ENCODE peak calls at places on chromosomes 1 and 21, in seven cellular contexts. P is tibial nerve, J is heart left ventricle, V is brain microvascular endothelial cell, K is fibroblast of mammary gland, I is A549, F is glutamatergic neuron. W is an unnamed sample.

GRCh38 chr1:58065520-58065919 is 481.0 kb downstream of the OMA1 start:
- DNase-seq in P (no peak), J (no peak), V (no peak), K (no peak), I (peak), F (no peak), W (no peak)

GRCh38 chr21:27582246-27582945 is 615.5 kb upstream of the ADAMTS5 start:
- DNase-seq in P (no peak), J (no peak), V (no peak), K (peak), I (no peak), F (no peak), W (no peak)

GRCh38 chr1:246320286-246320685 is 186.8 kb downstream of the SMYD3 start:
- DNase-seq in P (no peak), J (no peak), V (no peak), K (peak), I (no peak), F (no peak), W (no peak)

GRCh38 chr1:32413507-32414185 is 19.4 kb upstream of the BSDC1 start:
- DNase-seq in P (peak), J (peak), V (peak), K (peak), I (peak), F (no peak), W (peak)

GRCh38 chr1:186985889-186986491 is 157.2 kb downstream of the PLA2G4A start:
- DNase-seq in P (no peak), J (no peak), V (peak), K (peak), I (peak), F (no peak), W (peak)

GRCh38 chr1:28551381-28551780 is 1.5 kb upstream of the TRNAU1AP start:
- DNase-seq in P (no peak), J (no peak), V (no peak), K (no peak), I (no peak), F (no peak), W (no peak)

GRCh38 chr1:219179293-219179692 is 5.6 kb downstream of the LYPLAL1 start:
- DNase-seq in P (no peak), J (no peak), V (no peak), K (no peak), I (no peak), F (no peak), W (no peak)

GRCh38 chr1:39106949-39107740 is 81.0 kb downstream of the NDUFS5 start:
- DNase-seq in P (no peak), J (no peak), V (no peak), K (no peak), I (no peak), F (no peak), W (no peak)

GRCh38 chr1:59146651-59147358 is 150.1 kb upstream of the FGGY start:
- DNase-seq in P (peak), J (peak), V (no peak), K (peak), I (peak), F (peak), W (peak)
- TF ChIP-seq CTCF in P (no peak), J (no peak), V (peak), K (no peak), I (no peak), F (no peak), W (peak)

GRCh38 chr1:3066250-3066711 is 2.7 kb upstream of the PRDM16 start:
- DNase-seq in P (no peak), J (peak), V (no peak), K (no peak), I (peak), F (no peak), W (peak)
- TF ChIP-seq CTCF in P (peak), J (peak), V (peak), K (no peak), I (no peak), F (no peak), W (peak)

DNA sequence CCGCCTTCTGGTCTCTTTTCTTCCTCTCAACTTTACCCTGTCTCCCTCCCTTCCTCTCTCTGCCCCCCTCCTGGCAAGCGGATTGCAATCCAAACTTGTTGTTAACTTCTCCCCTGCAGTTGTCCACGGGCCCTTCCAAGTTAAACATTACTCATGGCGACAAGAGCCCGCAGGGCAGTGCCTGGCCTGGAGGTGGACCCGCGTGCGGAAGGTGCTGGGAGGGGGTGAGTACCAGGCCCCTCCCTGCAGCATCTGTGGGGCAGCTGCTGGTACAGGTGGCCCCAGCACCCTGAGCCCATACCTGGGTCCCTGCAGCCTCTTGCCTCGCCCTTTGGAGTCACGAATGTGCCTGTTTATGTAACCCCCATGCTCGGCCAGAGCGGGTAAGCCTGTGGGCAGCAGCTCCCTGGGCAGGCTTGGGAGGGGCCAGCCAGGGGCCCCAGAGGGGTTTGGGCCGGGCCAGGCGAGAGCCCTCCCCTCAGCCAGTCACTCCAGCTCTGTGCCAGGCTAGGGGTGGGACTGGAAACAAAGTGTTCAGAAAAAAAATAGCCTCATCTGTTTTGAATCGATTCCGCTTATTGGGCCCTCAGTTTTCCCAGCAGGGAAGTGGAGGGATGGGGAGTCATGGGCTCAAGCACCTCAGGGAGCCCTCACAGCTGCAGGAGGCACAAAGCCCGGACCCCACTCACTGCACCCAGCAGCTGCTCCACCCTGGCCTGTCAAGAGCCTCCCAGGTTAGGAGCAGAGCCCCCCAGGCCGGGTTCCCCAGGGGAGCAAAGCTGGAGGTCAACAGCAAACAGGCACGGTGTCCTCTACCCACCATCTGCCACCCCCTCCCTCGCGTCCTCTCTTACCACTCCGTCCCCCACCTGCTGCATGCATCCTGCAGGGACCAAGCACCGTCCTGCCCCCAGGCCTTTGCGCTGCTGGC is 14.0 kb upstream of the FAAP20 start:
- DNase-seq in P (no peak), J (peak), V (peak), K (peak), I (peak), F (no peak), W (peak)
- TF ChIP-seq CTCF in P (no peak), J (no peak), V (peak), K (no peak), I (no peak), F (no peak), W (no peak)

DNA sequence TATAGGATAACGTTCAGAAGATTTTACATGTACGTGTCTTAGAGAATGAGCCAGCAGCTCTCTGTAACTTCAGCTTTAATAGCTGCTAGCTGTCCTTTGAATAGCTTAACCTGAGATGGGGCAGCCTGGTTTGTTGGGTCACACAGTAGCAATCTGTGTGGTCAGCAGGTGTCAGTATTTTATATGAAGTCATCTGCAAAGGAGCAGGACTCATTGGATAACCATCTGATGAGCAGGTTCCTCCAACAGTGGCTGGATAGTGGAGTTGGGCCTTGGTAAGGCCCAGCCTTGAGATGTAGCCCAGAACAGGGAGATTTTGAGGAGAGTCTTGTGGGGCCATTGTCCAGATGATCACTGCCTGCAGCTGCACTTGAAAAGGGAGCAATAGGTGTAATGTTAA is 6.4 kb downstream of the GSTM5 start:
- DNase-seq in P (no peak), J (no peak), V (no peak), K (peak), I (peak), F (no peak), W (no peak)
- TF ChIP-seq CTCF in P (no peak), J (peak), V (no peak), K (no peak), I (peak), F (no peak), W (no peak)

GRCh38 chr1:86833461-86834215 is 80.3 kb downstream of the SELENOF start:
- DNase-seq in P (peak), J (peak), V (peak), K (peak), I (peak), F (peak), W (peak)
- TF ChIP-seq CTCF in P (peak), J (peak), V (peak), K (peak), I (peak), F (peak), W (peak)

GRCh38 chr1:163365186-163365585 is 43.4 kb downstream of the NUF2 start:
- DNase-seq in P (no peak), J (no peak), V (no peak), K (no peak), I (no peak), F (no peak), W (no peak)

GRCh38 chr1:163357378-163357777 is 35.6 kb downstream of the NUF2 start:
- DNase-seq in P (no peak), J (no peak), V (peak), K (no peak), I (no peak), F (no peak), W (no peak)

GRCh38 chr1:163366555-163366954 is 44.8 kb downstream of the NUF2 start:
- DNase-seq in P (no peak), J (no peak), V (no peak), K (no peak), I (no peak), F (no peak), W (no peak)

DNA sequence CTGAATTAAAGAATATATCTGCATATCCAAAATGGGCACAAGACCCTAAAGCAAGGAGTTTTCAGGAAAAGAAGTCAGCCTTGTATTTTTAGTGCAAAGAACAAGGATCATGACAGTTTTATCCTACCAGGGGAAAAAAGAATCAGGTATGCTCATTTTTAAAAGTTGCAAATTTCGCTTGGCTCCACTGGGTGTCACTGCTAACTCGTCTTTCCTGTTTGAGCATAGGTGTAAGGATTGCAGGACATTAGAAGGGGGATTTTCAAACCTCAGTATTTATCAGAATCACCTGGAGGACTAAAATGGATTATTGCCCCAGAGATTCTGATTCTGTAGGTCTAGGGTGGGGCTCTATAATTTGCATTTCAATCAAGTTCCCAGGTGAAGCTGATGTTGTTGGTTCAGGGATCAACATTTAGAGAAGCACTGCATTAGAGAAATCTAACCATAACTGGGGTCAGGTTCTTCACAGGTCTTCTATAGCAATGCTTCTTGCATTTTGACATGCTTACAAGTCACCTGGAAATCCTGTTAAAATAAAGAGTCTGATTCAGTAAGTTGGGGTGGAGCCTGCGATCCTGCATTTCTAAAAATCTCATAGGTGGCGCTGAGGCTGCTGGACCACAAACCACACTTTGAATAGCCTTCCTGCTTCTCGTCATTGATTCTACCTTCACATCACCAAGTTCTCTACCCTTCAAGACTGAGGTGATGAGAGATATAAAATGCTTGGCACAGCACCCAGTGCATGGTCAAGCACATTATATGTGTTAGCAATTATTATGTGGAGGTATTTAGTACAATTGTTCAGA is 39.6 kb downstream of the NUF2 start:
- DNase-seq in P (no peak), J (no peak), V (no peak), K (peak), I (peak), F (no peak), W (peak)
- TF ChIP-seq CTCF in P (no peak), J (no peak), V (peak), K (peak), I (peak), F (peak), W (peak)

GRCh38 chr1:156359973-156360372 is 9.0 kb upstream of the RHBG start:
- DNase-seq in P (no peak), J (no peak), V (no peak), K (peak), I (peak), F (no peak), W (peak)
- TF ChIP-seq CTCF in P (no peak), J (no peak), V (peak), K (peak), I (no peak), F (no peak), W (no peak)

GRCh38 chr1:17984510-17985085 is 123.0 kb upstream of the IGSF21 start:
- DNase-seq in P (peak), J (no peak), V (no peak), K (peak), I (peak), F (peak), W (peak)
- TF ChIP-seq CTCF in P (peak), J (peak), V (peak), K (peak), I (peak), F (peak), W (peak)

DNA sequence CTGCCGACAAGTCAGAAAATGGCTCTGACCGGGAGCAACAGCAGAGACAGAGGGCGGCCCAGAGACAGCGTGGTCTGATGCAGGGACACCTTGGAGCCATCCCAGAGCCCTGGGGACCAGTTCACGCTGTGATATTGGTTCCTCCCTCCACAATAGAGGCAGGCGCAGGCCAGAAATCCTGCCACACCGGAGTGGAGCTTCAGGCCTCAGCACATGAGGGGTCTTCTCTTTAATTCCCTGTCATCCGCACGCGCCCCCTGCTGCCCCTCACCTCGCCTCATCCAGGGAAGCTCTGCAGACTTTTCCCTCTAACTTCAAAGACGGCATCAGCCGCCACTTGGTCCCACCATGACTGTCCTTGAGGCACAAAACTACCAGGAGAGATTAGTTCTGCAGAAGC is 75.5 kb upstream of the ANGPTL1 start:
- DNase-seq in P (no peak), J (no peak), V (no peak), K (no peak), I (no peak), F (no peak), W (no peak)
- TF ChIP-seq CTCF in P (no peak), J (no peak), V (no peak), K (no peak), I (no peak), F (no peak), W (no peak)

W was measured in nephron progenitor cell.